ENCODE peak calls at places on chromosomes 3 and 15, in four cellular contexts. One of them, this sample, is unnamed.

GRCh38 chr15:33211409-33211808 is 16.9 kb upstream of the FMN1 start:
- DNase-seq in A549: no peak
- DNase-seq in brain microvascular endothelial cell: no peak
- DNase-seq in activated CD4-positive, alpha-beta memory T cell treated with anti-CD3 and anti-CD28 coated beads, Interleukin-2, amount 10 ng/mL, durations not matched to agents 7 days and 5 days: no peak
- DNase-seq in this sample: no peak

GRCh38 chr15:44710236-44711088 is 661 bp downstream of the PATL2 start:
- DNase-seq in A549: peak; percentile 22
- DNase-seq in brain microvascular endothelial cell: peak; percentile 45
- DNase-seq in activated CD4-positive, alpha-beta memory T cell treated with anti-CD3 and anti-CD28 coated beads, Interleukin-2, amount 10 ng/mL, durations not matched to agents 7 days and 5 days: peak; percentile 58
- DNase-seq in this sample: peak; percentile 66

GRCh38 chr3:128320551-128321340 is 145.9 kb downstream of the DNAJB8 start:
- DNase-seq in A549: no peak
- DNase-seq in brain microvascular endothelial cell: no peak
- DNase-seq in activated CD4-positive, alpha-beta memory T cell treated with anti-CD3 and anti-CD28 coated beads, Interleukin-2, amount 10 ng/mL, durations not matched to agents 7 days and 5 days: no peak
- DNase-seq in this sample: no peak

GRCh38 chr3:24520941-24521305 is 26.3 kb upstream of the THRB start:
- DNase-seq in A549: no peak
- DNase-seq in brain microvascular endothelial cell: no peak
- DNase-seq in activated CD4-positive, alpha-beta memory T cell treated with anti-CD3 and anti-CD28 coated beads, Interleukin-2, amount 10 ng/mL, durations not matched to agents 7 days and 5 days: no peak
- DNase-seq in this sample: no peak

GRCh38 chr15:43204016-43204901 is 16.6 kb downstream of the EPB42 start:
- DNase-seq in A549: peak; percentile 50
- DNase-seq in brain microvascular endothelial cell: peak; percentile 68
- DNase-seq in activated CD4-positive, alpha-beta memory T cell treated with anti-CD3 and anti-CD28 coated beads, Interleukin-2, amount 10 ng/mL, durations not matched to agents 7 days and 5 days: peak; percentile 55
- DNase-seq in this sample: peak; percentile 73

GRCh38 chr15:45372032-45372995 is 6.0 kb downstream of the GATM start:
- DNase-seq in A549: no peak
- DNase-seq in brain microvascular endothelial cell: no peak
- DNase-seq in activated CD4-positive, alpha-beta memory T cell treated with anti-CD3 and anti-CD28 coated beads, Interleukin-2, amount 10 ng/mL, durations not matched to agents 7 days and 5 days: no peak
- DNase-seq in this sample: no peak

GRCh38 chr3:170203457-170203856 is 18.8 kb upstream of the PRKCI start:
- DNase-seq in A549: no peak
- DNase-seq in brain microvascular endothelial cell: no peak
- DNase-seq in activated CD4-positive, alpha-beta memory T cell treated with anti-CD3 and anti-CD28 coated beads, Interleukin-2, amount 10 ng/mL, durations not matched to agents 7 days and 5 days: no peak
- DNase-seq in this sample: no peak

GRCh38 chr3:61589856-61590255 is 28.5 kb downstream of the PTPRG start:
- DNase-seq in A549: peak; percentile 35
- DNase-seq in brain microvascular endothelial cell: peak; percentile 75
- DNase-seq in activated CD4-positive, alpha-beta memory T cell treated with anti-CD3 and anti-CD28 coated beads, Interleukin-2, amount 10 ng/mL, durations not matched to agents 7 days and 5 days: no peak
- DNase-seq in this sample: no peak

GRCh38 chr3:157354254-157354653 is 82.4 kb upstream of the PTX3 start:
- DNase-seq in A549: no peak
- DNase-seq in brain microvascular endothelial cell: no peak
- DNase-seq in activated CD4-positive, alpha-beta memory T cell treated with anti-CD3 and anti-CD28 coated beads, Interleukin-2, amount 10 ng/mL, durations not matched to agents 7 days and 5 days: no peak
- DNase-seq in this sample: no peak

GRCh38 chr3:31182639-31183038 is 288.2 kb upstream of the GADL1 start:
- DNase-seq in A549: no peak
- DNase-seq in brain microvascular endothelial cell: no peak
- DNase-seq in activated CD4-positive, alpha-beta memory T cell treated with anti-CD3 and anti-CD28 coated beads, Interleukin-2, amount 10 ng/mL, durations not matched to agents 7 days and 5 days: no peak
- DNase-seq in this sample: no peak

GRCh38 chr3:122497425-122497824 is 17.3 kb downstream of the KPNA1 start:
- DNase-seq in A549: no peak
- DNase-seq in brain microvascular endothelial cell: peak; percentile 82
- DNase-seq in activated CD4-positive, alpha-beta memory T cell treated with anti-CD3 and anti-CD28 coated beads, Interleukin-2, amount 10 ng/mL, durations not matched to agents 7 days and 5 days: peak; percentile 25
- DNase-seq in this sample: peak; percentile 49

GRCh38 chr15:67307156-67307555 is 52.6 kb downstream of the IQCH start:
- DNase-seq in A549: no peak
- DNase-seq in brain microvascular endothelial cell: no peak
- DNase-seq in activated CD4-positive, alpha-beta memory T cell treated with anti-CD3 and anti-CD28 coated beads, Interleukin-2, amount 10 ng/mL, durations not matched to agents 7 days and 5 days: no peak
- DNase-seq in this sample: no peak

GRCh38 chr3:127690823-127691452 is 18.2 kb downstream of the ABTB1 start:
- DNase-seq in A549: peak; percentile 75
- DNase-seq in brain microvascular endothelial cell: peak; percentile 77
- DNase-seq in activated CD4-positive, alpha-beta memory T cell treated with anti-CD3 and anti-CD28 coated beads, Interleukin-2, amount 10 ng/mL, durations not matched to agents 7 days and 5 days: no peak
- DNase-seq in this sample: no peak

GRCh38 chr3:194280777-194281176 is 70.4 kb downstream of the CPN2 start:
- DNase-seq in A549: no peak
- DNase-seq in brain microvascular endothelial cell: no peak
- DNase-seq in activated CD4-positive, alpha-beta memory T cell treated with anti-CD3 and anti-CD28 coated beads, Interleukin-2, amount 10 ng/mL, durations not matched to agents 7 days and 5 days: no peak
- DNase-seq in this sample: no peak

GRCh38 chr3:40191850-40192448 is 117.6 kb upstream of the EIF1B start:
- DNase-seq in A549: peak; percentile 41
- DNase-seq in brain microvascular endothelial cell: peak; percentile 58
- DNase-seq in activated CD4-positive, alpha-beta memory T cell treated with anti-CD3 and anti-CD28 coated beads, Interleukin-2, amount 10 ng/mL, durations not matched to agents 7 days and 5 days: peak; percentile 58
- DNase-seq in this sample: peak; percentile 67

GRCh38 chr3:134871818-134872217 is 76.8 kb downstream of the EPHB1 start:
- DNase-seq in A549: no peak
- DNase-seq in brain microvascular endothelial cell: no peak
- DNase-seq in activated CD4-positive, alpha-beta memory T cell treated with anti-CD3 and anti-CD28 coated beads, Interleukin-2, amount 10 ng/mL, durations not matched to agents 7 days and 5 days: no peak
- DNase-seq in this sample: no peak

GRCh38 chr3:171256445-171257250 is 203.6 kb downstream of the TNIK start:
- DNase-seq in A549: no peak
- DNase-seq in brain microvascular endothelial cell: no peak
- DNase-seq in activated CD4-positive, alpha-beta memory T cell treated with anti-CD3 and anti-CD28 coated beads, Interleukin-2, amount 10 ng/mL, durations not matched to agents 7 days and 5 days: no peak
- DNase-seq in this sample: no peak

GRCh38 chr3:134904333-134904771 is 109.3 kb downstream of the EPHB1 start:
- DNase-seq in A549: no peak
- DNase-seq in brain microvascular endothelial cell: no peak
- DNase-seq in activated CD4-positive, alpha-beta memory T cell treated with anti-CD3 and anti-CD28 coated beads, Interleukin-2, amount 10 ng/mL, durations not matched to agents 7 days and 5 days: peak; percentile 25
- DNase-seq in this sample: peak; percentile 34

GRCh38 chr15:58336161-58336560 is 95.6 kb upstream of the LIPC start:
- DNase-seq in A549: no peak
- DNase-seq in brain microvascular endothelial cell: no peak
- DNase-seq in activated CD4-positive, alpha-beta memory T cell treated with anti-CD3 and anti-CD28 coated beads, Interleukin-2, amount 10 ng/mL, durations not matched to agents 7 days and 5 days: no peak
- DNase-seq in this sample: no peak

GRCh38 chr15:65484876-65485275 is 32.6 kb downstream of the DPP8 start:
- DNase-seq in A549: no peak
- DNase-seq in brain microvascular endothelial cell: no peak
- DNase-seq in activated CD4-positive, alpha-beta memory T cell treated with anti-CD3 and anti-CD28 coated beads, Interleukin-2, amount 10 ng/mL, durations not matched to agents 7 days and 5 days: no peak
- DNase-seq in this sample: no peak

GRCh38 chr3:49841806-49842205 is 14.6 kb downstream of the TRAIP start:
- DNase-seq in A549: no peak
- DNase-seq in brain microvascular endothelial cell: no peak
- DNase-seq in activated CD4-positive, alpha-beta memory T cell treated with anti-CD3 and anti-CD28 coated beads, Interleukin-2, amount 10 ng/mL, durations not matched to agents 7 days and 5 days: no peak
- DNase-seq in this sample: no peak

GRCh38 chr3:49721165-49721860 is 1.8 kb upstream of the AMIGO3 start:
- DNase-seq in A549: no peak
- DNase-seq in brain microvascular endothelial cell: no peak
- DNase-seq in activated CD4-positive, alpha-beta memory T cell treated with anti-CD3 and anti-CD28 coated beads, Interleukin-2, amount 10 ng/mL, durations not matched to agents 7 days and 5 days: peak; percentile 15
- DNase-seq in this sample: no peak

This sample was measured in activated CD8-positive, alpha-beta T cell treated with anti-CD3 and anti-CD28 coated beads, Interleukin-2, amount 10 ng/mL, durations not matched to agents 7 days and 5 days.